ENCODE peak calls at places on chromosomes 1 and 21, in ten cellular contexts. J, X, Z, Y, G, R, F, W, H and Q are unnamed samples.

GRCh38 chr1:26459573-26460031 is 12.6 kb upstream of the HMGN2 start:
- DNase-seq in J (no peak), X (peak), W (no peak), G (no peak), R (no peak), Y (no peak), Z (no peak), H (no peak), F (no peak), Q (no peak)

GRCh38 chr1:192914696-192915095 is 105.9 kb downstream of the RGS2 start:
- DNase-seq in Z (no peak), Y (no peak), R (no peak), H (no peak), W (no peak), X (no peak), G (no peak), J (no peak), F (no peak), Q (no peak)

GRCh38 chr21:21029159-21029558 is 30.9 kb downstream of the NCAM2 start:
- DNase-seq in G (no peak), J (no peak), F (no peak), H (no peak), Z (no peak), R (no peak), W (peak), Y (no peak), X (no peak), Q (no peak)

GRCh38 chr1:109399326-109399957 is 1.7 kb upstream of the SORT1 start:
- DNase-seq in X (peak), Z (peak), H (no peak), R (no peak), G (no peak), F (no peak), W (peak), Y (no peak), J (no peak), Q (no peak)

GRCh38 chr1:36419569-36419968 is 21.9 kb upstream of the LSM10 start:
- DNase-seq in F (no peak), Z (no peak), W (no peak), Y (peak), R (no peak), H (no peak), G (no peak), X (no peak), J (no peak), Q (no peak)

GRCh38 chr21:38714998-38715397 is 90.7 kb upstream of the ETS2 start:
- DNase-seq in W (no peak), Y (no peak), J (no peak), Z (no peak), R (no peak), H (no peak), G (no peak), F (no peak), X (no peak), Q (no peak)

GRCh38 chr1:45266151-45266801 is 59.9 kb upstream of the ZSWIM5 start:
- DNase-seq in R (no peak), Y (peak), H (no peak), W (peak), Z (peak), F (peak), G (peak), J (peak), X (no peak), Q (peak)

GRCh38 chr1:100736766-100737165 is 17.2 kb downstream of the VCAM1 start:
- DNase-seq in R (no peak), H (no peak), X (no peak), G (no peak), J (no peak), F (no peak), Y (no peak), Z (no peak), W (no peak), Q (no peak)

GRCh38 chr1:238658766-238659165 is 727.6 kb upstream of the CHRM3 start:
- DNase-seq in J (no peak), Y (no peak), F (no peak), X (no peak), G (no peak), R (no peak), Z (no peak), W (no peak), H (no peak), Q (no peak)

GRCh38 chr1:25702101-25702775 is 85.6 kb downstream of the MAN1C1 start:
- DNase-seq in R (no peak), Z (no peak), W (no peak), J (no peak), Y (peak), G (no peak), F (no peak), X (no peak), H (no peak), Q (no peak)

GRCh38 chr1:181086926-181087325 is 1.6 kb upstream of the IER5 start:
- DNase-seq in R (no peak), Z (peak), W (no peak), H (no peak), Y (no peak), F (no peak), G (no peak), X (no peak), J (no peak), Q (no peak)

DNA sequence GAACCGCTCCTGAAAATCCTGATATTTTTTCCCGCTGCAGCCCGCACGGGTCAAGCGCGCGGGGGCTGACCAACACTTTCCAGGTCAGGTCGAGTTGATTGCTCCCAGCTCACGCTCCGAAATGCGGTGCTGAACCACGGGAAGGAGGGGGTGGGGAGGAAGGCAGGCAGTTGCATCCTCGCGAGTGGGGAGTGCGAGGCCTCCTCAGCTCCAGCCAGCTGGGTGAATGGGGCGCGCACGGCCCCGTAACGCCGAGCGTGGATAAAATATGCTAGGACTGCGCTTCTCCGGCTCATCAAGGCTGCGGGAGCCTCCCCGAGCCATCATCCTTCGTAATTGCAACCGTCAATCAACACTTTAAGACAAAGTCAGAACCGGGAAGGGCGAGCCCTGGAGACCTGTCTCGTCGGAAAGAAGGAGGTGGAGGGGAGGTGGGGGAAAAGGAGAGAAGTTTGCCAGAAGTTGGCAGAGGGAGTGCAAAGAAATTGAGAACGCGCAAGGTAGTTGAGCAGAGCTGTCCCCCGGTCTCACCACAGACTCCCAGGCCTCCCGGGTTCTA is 8.0 kb downstream of the NR5A2 start:
- DNase-seq in Z (no peak), F (no peak), W (no peak), J (no peak), R (no peak), X (no peak), H (no peak), Y (no peak), G (no peak), Q (no peak)
- H3K4me3 ChIP-seq in Z (no peak), F (peak), W (no peak), J (peak), R (no peak), X (no peak), H (peak), Y (no peak), G (peak), Q (no peak)

GRCh38 chr1:118184737-118185082 is 318 bp downstream of the SPAG17 start:
- DNase-seq in R (no peak), H (no peak), W (peak), X (no peak), Z (peak), Y (no peak), G (no peak), F (no peak), J (no peak), Q (no peak)

GRCh38 chr1:118186026-118186425 is 998 bp upstream of the SPAG17 start:
- DNase-seq in Z (no peak), J (no peak), Y (no peak), R (no peak), F (no peak), G (no peak), X (no peak), H (no peak), W (no peak), Q (no peak)

DNA sequence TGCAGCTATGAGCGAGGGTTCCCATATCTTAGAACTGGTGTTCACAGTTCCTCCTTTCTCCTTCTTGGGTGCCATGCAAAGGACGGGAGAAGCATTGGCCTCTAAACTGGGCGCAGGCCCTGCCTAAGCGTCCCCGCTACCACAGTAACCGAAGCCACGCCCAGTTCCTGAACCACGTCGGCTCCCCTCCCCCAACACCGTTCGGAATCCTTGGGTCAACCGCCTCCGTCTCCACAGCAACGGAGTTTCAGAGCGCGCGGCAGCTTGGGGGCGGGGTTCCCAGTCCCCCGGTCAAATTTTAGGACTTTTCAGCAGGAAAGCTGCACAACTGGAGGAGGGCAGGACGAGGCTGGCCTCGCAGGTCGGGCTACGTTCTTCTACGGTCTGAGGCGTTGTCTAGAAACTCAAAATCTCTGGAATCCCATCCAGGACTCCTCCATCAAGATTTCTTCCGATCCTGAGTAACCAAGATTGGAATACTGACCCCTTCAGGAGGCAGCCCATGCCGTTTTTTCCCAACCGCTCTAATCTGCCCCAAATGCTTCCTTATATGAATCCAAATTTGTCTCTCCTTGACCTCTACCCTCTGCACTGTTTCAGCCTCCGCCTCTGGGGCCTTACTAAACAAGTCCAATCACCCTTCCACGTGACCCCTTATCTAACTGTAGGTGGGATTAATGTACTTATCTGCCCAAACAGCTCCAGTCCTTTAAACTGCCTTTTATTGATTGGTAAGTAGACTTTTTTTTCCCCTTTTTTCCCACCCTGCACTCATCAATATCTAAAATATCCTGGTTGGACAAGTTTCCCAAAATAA is at the start of gene SPAG17:
- DNase-seq in F (peak), X (peak), H (no peak), W (peak), J (peak), R (no peak), Z (peak), Y (no peak), G (peak), Q (peak)
- TF ChIP-seq EP300 in F (no peak), X (no peak), H (no peak), W (peak), J (no peak), R (no peak), Z (no peak), Y (no peak), G (no peak), Q (no peak)

DNA sequence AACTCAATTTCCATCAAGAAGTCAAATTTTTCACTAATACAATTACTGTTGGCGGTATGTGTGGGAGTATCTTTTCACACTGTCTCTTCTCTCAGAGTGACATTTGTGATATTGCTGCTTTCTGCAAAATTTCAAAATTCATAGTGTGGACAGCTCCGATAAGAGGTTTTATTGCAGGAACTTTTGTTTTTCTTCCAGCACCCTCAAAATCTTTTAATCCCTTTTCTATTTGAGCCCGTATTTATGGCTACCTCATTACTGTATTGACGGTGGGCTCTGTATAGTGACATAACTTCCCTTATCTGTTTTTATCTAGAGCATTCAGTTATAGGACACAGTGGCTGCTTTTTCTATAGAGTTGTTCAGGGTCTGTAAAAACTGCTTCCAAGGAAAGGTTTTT is 794.4 kb upstream of the TMPRSS15 start:
- DNase-seq in J (no peak), X (no peak), Y (no peak), Z (no peak), H (no peak), F (no peak), W (peak), R (no peak), G (no peak), Q (no peak)
- H3K4me3 ChIP-seq in J (no peak), X (no peak), Y (no peak), Z (no peak), H (no peak), F (no peak), W (no peak), R (no peak), G (no peak), Q (no peak)

GRCh38 chr1:155245163-155245524 is 10.1 kb downstream of the ENTREP3 start:
- DNase-seq in J (no peak), W (no peak), X (no peak), R (no peak), F (no peak), G (no peak), Z (no peak), Y (no peak), H (no peak), Q (no peak)

GRCh38 chr1:155241851-155242264 is 13.4 kb downstream of the ENTREP3 start:
- DNase-seq in Y (no peak), F (no peak), R (no peak), Z (no peak), H (no peak), X (no peak), G (no peak), J (no peak), W (peak), Q (no peak)

GRCh38 chr1:155244368-155245162 is 10.7 kb downstream of the ENTREP3 start:
- DNase-seq in X (peak), J (peak), G (peak), Z (peak), W (peak), Y (peak), R (peak), F (peak), H (peak), Q (peak)

GRCh38 chr1:155242805-155243358 is 12.4 kb downstream of the ENTREP3 start:
- DNase-seq in J (no peak), X (no peak), H (no peak), Z (no peak), Y (no peak), R (no peak), G (no peak), F (no peak), W (peak), Q (no peak)

DNA sequence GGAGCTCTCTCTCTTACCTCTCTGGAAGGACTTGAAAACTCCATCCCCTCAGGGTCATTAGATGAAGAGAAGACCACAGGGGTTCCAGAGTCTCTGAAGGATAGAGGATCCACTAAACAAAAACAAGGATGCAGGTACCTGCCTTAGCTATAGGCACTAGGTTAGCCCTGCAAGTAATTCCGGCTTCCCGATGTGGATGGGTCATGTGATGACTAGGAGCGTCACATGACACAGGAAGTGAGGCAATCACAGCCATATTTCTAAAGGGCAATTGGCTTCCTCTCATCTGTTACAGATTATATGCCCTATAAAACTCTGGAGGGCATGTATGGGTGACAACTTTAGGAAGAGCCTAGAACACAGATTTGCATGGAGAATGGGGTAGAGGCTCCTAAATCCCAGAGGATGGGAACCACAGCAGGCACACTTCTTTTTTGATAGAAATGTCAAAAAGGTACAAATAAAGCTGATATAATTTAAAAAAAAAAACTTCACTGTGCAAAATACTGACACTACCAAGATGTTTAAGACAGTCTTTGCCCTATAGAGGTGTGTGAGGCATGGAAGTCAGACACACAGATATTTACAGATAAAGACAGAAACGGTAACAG is 14.1 kb downstream of the ENTREP3 start:
- DNase-seq in X (peak), Z (peak), G (peak), W (peak), H (no peak), R (no peak), J (peak), Y (peak), F (peak), Q (no peak)
- TF ChIP-seq EP300 in X (no peak), Z (no peak), G (peak), W (no peak), H (no peak), R (no peak), J (no peak), Y (no peak), F (no peak), Q (no peak)

DNA sequence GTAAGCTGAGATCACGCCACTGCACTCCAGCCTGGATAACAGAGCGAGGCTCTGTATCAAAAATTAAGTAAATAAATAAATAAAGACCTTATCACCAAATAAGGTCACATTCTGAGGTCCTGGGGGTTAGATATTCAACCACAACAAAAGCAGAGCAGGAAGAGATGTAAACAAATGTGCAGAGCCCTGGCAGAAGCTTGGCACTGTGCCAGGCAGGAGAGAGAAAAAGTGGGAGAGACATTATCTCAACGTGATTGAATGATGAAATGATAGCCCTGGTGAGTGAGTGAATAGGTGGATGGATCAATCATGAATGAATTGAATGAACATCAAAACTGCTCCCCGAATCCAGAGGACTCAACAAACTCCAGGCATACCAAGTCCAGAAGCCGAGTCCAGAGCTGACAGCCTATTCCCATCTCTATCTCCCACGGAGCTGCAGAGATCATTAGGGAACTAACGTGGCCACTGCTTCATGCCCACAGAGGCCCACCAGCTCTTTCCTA is 150.7 kb downstream of the TOMM20 start:
- DNase-seq in G (no peak), R (no peak), H (no peak), J (no peak), Y (peak), F (peak), Z (peak), W (no peak), X (no peak), Q (no peak)
- H3K4me3 ChIP-seq in G (no peak), R (no peak), H (no peak), J (no peak), Y (no peak), F (no peak), Z (no peak), W (no peak), X (no peak), Q (no peak)

DNA sequence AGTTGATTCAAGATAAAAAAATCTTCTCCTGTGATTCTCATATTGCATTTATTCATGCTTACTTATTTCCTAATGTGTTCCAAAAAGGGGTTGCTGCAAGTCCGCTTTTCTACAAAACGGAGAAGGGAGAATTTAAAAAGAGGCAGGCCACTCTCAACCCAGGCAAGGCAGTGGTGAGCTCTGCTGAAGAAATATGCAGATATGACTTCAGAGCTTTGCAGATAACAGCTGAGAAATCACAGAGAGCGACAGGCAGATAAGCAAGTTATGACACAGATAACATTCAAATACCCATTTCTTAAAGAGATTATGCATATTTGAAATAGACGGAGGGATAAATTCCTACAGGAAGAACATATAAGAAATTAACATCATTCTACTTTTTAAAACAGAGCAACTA is 79.9 kb downstream of the TBX19 start:
- DNase-seq in G (no peak), J (no peak), F (no peak), X (no peak), R (no peak), Z (no peak), H (peak), W (no peak), Y (no peak), Q (no peak)
- TF ChIP-seq EP300 in G (no peak), J (no peak), F (no peak), X (no peak), R (no peak), Z (no peak), H (no peak), W (no peak), Y (no peak), Q (no peak)